ENCODE peak calls at places on chromosomes 11 and 22, in eight cellular contexts. U is transverse colon; G is ovary; Z is naive thymus-derived CD4-positive, alpha-beta T cell; E is WERI-Rb-1; T is Peyer's patch; F is endodermal cell; K is HAP-1. N is an unnamed sample. For H3K27me3, the result is how much of the 10 kb centered on the place peaks cover.

GRCh38 chr11:30107899-30108298 is 91.1 kb upstream of the KCNA4 start:
- DNase-seq in U (no peak), G (no peak), Z (no peak), E (no peak), T (no peak), F (no peak), K (no peak), N (no peak)

GRCh38 chr11:1156506-1157340 is 1.0 kb upstream of the MUC5AC start:
- DNase-seq in U (no peak), G (no peak), Z (no peak), E (no peak), T (no peak), F (no peak), K (no peak), N (no peak)

GRCh38 chr22:36419177-36419911 is 31.6 kb upstream of the MYH9 start:
- DNase-seq in U (peak), G (peak), Z (no peak), E (no peak), T (peak), F (peak), K (peak), N (no peak)

GRCh38 chr11:75849917-75850316 is 34.9 kb downstream of the UVRAG start:
- DNase-seq in U (no peak), G (no peak), Z (no peak), E (no peak), T (no peak), F (no peak), K (peak), N (no peak)

GRCh38 chr11:32006799-32007388 is 84.0 kb upstream of the RCN1 start:
- DNase-seq in U (no peak), G (no peak), Z (peak), E (peak), T (no peak), F (peak), K (peak), N (no peak)

GRCh38 chr11:8913961-8914660 is 3.1 kb downstream of the AKIP1 start:
- DNase-seq in U (peak), G (peak), Z (peak), E (peak), T (peak), F (peak), K (peak), N (no peak)

GRCh38 chr11:134905513-134905912 is 493.5 kb upstream of the B3GAT1 start:
- DNase-seq in U (no peak), G (no peak), Z (no peak), E (no peak), T (no peak), F (no peak), K (no peak), N (no peak)

GRCh38 chr11:83909579-83909978 is 623.4 kb upstream of the CCDC90B start:
- DNase-seq in U (no peak), G (no peak), Z (no peak), E (no peak), T (no peak), F (no peak), K (no peak), N (no peak)

GRCh38 chr11:92246637-92247036 is 22.0 kb downstream of the FAT3 start:
- DNase-seq in U (no peak), G (no peak), Z (no peak), E (no peak), T (no peak), F (no peak), K (no peak), N (no peak)

GRCh38 chr22:36012332-36012731 is 16.3 kb downstream of the RBFOX2 start:
- DNase-seq in U (no peak), G (peak), Z (no peak), E (no peak), T (no peak), F (no peak), K (no peak), N (no peak)

GRCh38 chr11:102780491-102780918 is at the start of gene MMP10:
- DNase-seq in U (no peak), G (no peak), Z (no peak), E (no peak), T (no peak), F (peak), K (no peak), N (no peak)

GRCh38 chr11:86116386-86116726 is 47.5 kb upstream of the PICALM start:
- DNase-seq in U (no peak), G (no peak), Z (no peak), E (no peak), T (no peak), F (no peak), K (no peak), N (no peak)

GRCh38 chr11:45411221-45411946 is 125.2 kb upstream of the SYT13 start:
- DNase-seq in U (no peak), G (no peak), Z (no peak), E (no peak), T (no peak), F (peak), K (no peak), N (no peak)
- H3K4me3 ChIP-seq in U (no peak), G (no peak), Z (no peak), E (no peak), T (no peak), F (peak), K (no peak), N (no peak)

DNA sequence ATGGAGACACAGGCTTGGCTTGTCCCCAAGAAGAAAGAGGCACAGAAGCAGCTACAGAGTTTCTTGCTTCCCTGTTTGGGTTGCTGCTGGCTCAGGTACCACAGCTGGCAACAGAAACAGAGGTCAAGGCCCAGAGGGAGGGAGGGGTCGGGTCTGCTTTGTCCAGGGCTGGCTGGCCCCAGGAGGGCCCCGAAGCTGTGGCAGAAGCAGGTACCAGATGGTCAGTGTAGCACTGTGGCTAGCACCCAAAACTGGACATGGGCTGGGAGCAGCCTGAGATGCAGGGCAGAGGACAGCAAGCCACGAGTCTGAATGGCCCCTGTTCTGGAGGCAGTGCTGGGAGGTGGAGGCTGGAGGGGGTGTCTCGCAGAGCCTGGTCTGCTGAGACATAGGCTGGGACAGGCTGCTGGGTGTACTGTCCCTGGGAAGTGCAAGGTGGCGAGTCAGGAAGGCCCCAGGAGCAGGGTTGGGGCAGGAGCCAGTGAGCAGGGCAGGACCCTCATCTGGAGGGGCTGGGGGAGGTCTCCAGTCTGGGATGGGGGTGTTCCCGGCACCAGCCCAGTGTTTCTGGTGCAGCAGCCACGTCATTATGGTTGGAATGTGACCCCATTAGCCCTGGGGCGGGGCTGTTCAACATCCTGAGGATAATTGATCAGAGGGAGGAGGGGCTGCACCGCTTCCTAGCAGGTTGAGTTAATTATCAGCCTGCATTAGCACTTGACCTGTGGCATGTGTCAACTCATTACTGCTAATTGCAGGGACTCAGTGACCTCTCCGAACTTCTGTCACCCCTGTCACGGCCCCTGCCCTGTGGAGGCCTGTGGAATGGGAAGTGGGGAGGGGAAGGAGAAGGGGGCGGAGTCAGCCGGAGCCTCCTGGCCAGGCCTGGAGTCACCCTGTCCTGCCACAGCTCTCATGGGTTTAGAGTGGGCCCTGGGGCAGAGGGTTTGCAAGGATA is 52.6 kb upstream of the CCDC188 start:
- DNase-seq in U (no peak), G (no peak), Z (no peak), E (peak), T (no peak), F (peak), K (peak), N (no peak)
- H3K27me3 ChIP-seq in U (under half), G (under half), Z (under half), E (under half), T (under half), F (under half), K (under half), N (under half)

DNA sequence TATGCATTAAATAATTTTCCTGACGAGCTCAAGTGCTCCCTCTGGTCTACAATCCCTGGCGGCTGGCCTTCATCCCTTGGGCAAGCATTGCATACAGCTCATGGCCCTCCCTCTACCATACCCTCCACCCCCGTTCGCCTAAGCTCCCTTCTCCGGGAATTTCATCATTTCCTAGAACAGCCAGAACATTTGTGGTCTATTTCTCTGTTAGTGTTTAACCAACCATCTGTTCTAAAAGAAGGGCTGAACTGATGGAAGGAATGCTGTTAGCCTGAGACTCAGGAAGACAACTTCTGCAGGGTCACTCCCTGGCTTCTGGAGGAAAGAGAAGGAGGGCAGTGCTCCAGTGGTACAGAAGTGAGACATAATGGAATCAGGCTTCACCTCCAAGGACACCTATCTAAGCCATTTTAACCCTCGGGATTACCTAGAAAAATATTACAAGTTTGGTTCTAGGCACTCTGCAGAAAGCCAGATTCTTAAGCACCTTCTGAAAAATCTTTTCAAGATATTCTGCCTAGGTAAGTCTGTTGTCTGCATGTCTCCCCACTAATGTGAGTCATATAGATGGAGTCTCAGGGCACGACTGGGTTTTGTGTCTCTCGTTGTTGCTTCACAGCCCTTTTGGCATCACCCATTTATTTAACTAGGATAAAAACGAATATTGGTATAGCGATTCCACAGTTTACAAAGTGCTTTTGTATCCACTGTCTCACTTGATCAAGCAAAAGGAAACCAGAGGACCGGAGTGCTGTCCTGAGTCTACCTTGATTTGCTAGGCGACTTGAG is at the start of gene NNMT:
- DNase-seq in U (peak), G (peak), Z (no peak), E (no peak), T (no peak), F (peak), K (no peak), N (no peak)
- H3K4me3 ChIP-seq in U (peak), G (peak), Z (no peak), E (no peak), T (peak), F (no peak), K (no peak), N (no peak)

GRCh38 chr11:57980201-57980600 is 43.5 kb upstream of the OR9Q1 start:
- DNase-seq in U (no peak), G (no peak), Z (no peak), E (no peak), T (no peak), F (no peak), K (no peak), N (no peak)
- H3K27me3 ChIP-seq in U (under half), G (under half), Z (under half), E (half or more), T (under half), F (under half), K (under half), N (under half)

N was measured in GM06990.